ENCODE peak calls at places on chromosomes 1 and 21, in seven cellular contexts. J, U, C, I, E, O and X are unnamed samples.

GRCh38 chr1:92858564-92859399 is 26.9 kb downstream of the RPL5 start:
- DNase-seq in J (peak; percentile 92), U (peak; percentile 91), C (peak; percentile 89), I (peak; percentile 89), E (peak; percentile 68), O (peak; percentile 71), X (peak; percentile 67)

GRCh38 chr1:200512191-200512590 is 102.4 kb upstream of the ZNF281 start:
- DNase-seq in J (no peak), U (peak; percentile 97), C (peak; percentile 91), I (no peak), E (no peak), O (no peak), X (no peak)

GRCh38 chr1:179129702-179130473 is 48.0 kb downstream of the TOR3A start:
- DNase-seq in J (no peak), U (no peak), C (peak; percentile 66), I (no peak), E (peak; percentile 88), O (no peak), X (no peak)

GRCh38 chr1:25692560-25692959 is 76.0 kb downstream of the MAN1C1 start:
- DNase-seq in J (peak; percentile 70), U (no peak), C (no peak), I (no peak), E (no peak), O (peak; percentile 73), X (no peak)

GRCh38 chr1:2231667-2232254 is 3.6 kb downstream of the SKI start:
- DNase-seq in J (peak; percentile 64), U (peak; percentile 68), C (peak; percentile 91), I (peak; percentile 72), E (no peak), O (peak; percentile 88), X (no peak)

GRCh38 chr1:45340816-45341215 is 576 bp upstream of the MUTYH start:
- DNase-seq in J (peak; percentile 26), U (no peak), C (peak; percentile 45), I (peak; percentile 25), E (peak; percentile 54), O (peak; percentile 39), X (no peak)

GRCh38 chr1:155116113-155116764 is 11.4 kb upstream of the EFNA1 start:
- DNase-seq in J (no peak), U (no peak), C (no peak), I (no peak), E (no peak), O (no peak), X (no peak)

GRCh38 chr1:66351913-66352312 is 182.0 kb upstream of the SGIP1 start:
- DNase-seq in J (peak; percentile 39), U (no peak), C (peak; percentile 37), I (no peak), E (no peak), O (no peak), X (no peak)

GRCh38 chr1:35386954-35387353 is 118.4 kb downstream of the ZMYM4 start:
- DNase-seq in J (no peak), U (no peak), C (no peak), I (no peak), E (no peak), O (no peak), X (no peak)

GRCh38 chr1:243621973-243622372 is 228.1 kb downstream of the AKT3 start:
- DNase-seq in J (peak; percentile 37), U (no peak), C (no peak), I (no peak), E (no peak), O (no peak), X (no peak)

GRCh38 chr1:101242331-101243050 is 5.7 kb downstream of the S1PR1 start:
- DNase-seq in J (no peak), U (no peak), C (no peak), I (no peak), E (no peak), O (no peak), X (no peak)

GRCh38 chr21:33261635-33262034 is 4.5 kb upstream of the IL10RB start:
- DNase-seq in J (no peak), U (no peak), C (peak; percentile 45), I (no peak), E (peak; percentile 74), O (no peak), X (no peak)

GRCh38 chr1:228305721-228306152 is 97.9 kb downstream of the OBSCN start:
- DNase-seq in J (no peak), U (no peak), C (no peak), I (no peak), E (no peak), O (no peak), X (no peak)

GRCh38 chr1:224211262-224211962 is 28.4 kb downstream of the DEGS1 start:
- DNase-seq in J (no peak), U (peak; percentile 94), C (peak; percentile 78), I (peak; percentile 84), E (no peak), O (peak; percentile 62), X (no peak)

GRCh38 chr1:156528231-156528630 is 27.7 kb upstream of the MEF2D start:
- DNase-seq in J (no peak), U (no peak), C (no peak), I (no peak), E (no peak), O (no peak), X (no peak)

GRCh38 chr1:72439036-72439435 is 156.7 kb upstream of the NEGR1 start:
- DNase-seq in J (no peak), U (peak; percentile 43), C (peak; percentile 75), I (no peak), E (no peak), O (no peak), X (no peak)

GRCh38 chr1:178192686-178193085 is 98.8 kb downstream of the RASAL2 start:
- DNase-seq in J (no peak), U (peak; percentile 34), C (peak; percentile 87), I (peak; percentile 28), E (no peak), O (no peak), X (no peak)

GRCh38 chr1:163307479-163308171 is 14.1 kb upstream of the NUF2 start:
- DNase-seq in J (no peak), U (peak; percentile 40), C (peak; percentile 90), I (no peak), E (no peak), O (no peak), X (no peak)

GRCh38 chr1:27544818-27545612 is 55.0 kb upstream of the WASF2 start:
- DNase-seq in J (no peak), U (no peak), C (peak; percentile 90), I (no peak), E (no peak), O (no peak), X (no peak)

GRCh38 chr1:75999034-75999433 is 66.8 kb upstream of the ASB17 start:
- DNase-seq in J (no peak), U (no peak), C (no peak), I (no peak), E (no peak), O (no peak), X (no peak)

GRCh38 chr1:179808503-179808902 is 65.4 kb downstream of the FAM163A start:
- DNase-seq in J (no peak), U (no peak), C (no peak), I (no peak), E (no peak), O (no peak), X (no peak)

DNA sequence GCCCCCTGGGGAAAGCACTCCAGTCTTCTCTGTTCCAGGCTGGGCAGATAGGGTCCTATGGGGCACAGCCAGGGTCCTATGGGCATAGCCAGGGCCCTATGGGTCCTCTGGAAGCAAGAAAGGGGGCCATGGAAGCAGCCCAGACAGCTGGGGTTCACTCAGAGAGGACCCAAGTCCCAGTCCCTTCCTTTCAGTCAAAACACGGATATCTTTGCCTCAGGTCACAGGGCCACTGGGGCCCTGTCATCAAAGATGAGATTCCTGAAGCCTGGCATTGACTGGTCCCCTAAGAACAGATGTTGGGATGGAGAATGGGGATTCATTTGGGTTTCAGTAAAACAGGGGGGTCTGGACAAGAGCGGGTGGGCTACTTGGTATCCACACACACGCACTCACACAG is 8.5 kb downstream of the IGSF8 start:
- DNase-seq in J (no peak), U (no peak), C (no peak), I (no peak), E (no peak), O (no peak), X (no peak)
- TF ChIP-seq EZH2phosphoT487 in J (no peak), U (no peak), C (no peak), I (no peak), E (no peak), O (no peak), X (no peak)

GRCh38 chr1:41704189-41704588 is 214.5 kb downstream of the HIVEP3 start:
- DNase-seq in J (no peak), U (no peak), C (no peak), I (no peak), E (no peak), O (no peak), X (no peak)
- TF ChIP-seq EZH2phosphoT487 in J (no peak), U (no peak), C (no peak), I (no peak), E (no peak), O (no peak), X (no peak)

DNA sequence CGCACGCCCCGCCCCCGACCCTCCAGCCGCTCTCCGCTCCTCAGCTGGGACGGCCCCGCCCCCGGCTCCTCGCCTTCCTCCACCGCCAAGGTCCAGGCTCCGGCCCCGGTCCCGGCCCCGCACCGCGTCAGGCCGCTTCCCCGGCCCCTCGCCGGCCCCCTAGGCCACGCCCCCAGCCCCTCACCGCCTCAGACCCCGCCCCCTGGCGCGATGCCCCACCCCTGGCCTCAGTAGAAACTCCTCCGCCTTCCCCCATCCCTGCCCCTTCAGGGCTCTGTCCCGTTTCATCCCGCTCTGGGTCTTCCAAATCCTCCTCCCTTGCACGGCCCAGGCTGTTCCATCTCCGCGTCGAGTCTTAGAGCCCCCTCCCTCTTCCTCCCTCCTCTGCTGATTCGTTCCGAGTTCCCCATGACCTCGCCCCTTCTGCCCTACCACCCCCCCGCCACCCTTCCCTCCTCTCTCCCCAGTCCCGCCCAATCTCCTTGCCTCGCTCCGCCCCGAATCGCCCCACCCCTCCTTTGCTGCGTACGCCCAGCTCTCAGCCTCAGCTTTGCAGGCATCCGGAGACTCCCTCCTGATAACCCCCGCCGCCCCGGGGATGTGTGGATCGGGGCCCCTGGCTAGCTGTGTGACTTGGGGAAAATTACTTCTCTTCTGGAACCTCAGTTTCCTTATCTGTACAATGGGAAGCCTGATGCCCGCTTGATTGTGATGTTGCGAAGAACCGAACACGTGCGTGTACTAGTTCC is 448 bp upstream of the ASAP3 start:
- DNase-seq in J (peak; percentile 96), U (peak; percentile 82), C (peak; percentile 95), I (peak; percentile 97), E (peak; percentile 85), O (peak; percentile 99), X (peak; percentile 69)
- TF ChIP-seq EZH2phosphoT487 in J (no peak), U (no peak), C (no peak), I (no peak), E (no peak), O (no peak), X (no peak)

DNA sequence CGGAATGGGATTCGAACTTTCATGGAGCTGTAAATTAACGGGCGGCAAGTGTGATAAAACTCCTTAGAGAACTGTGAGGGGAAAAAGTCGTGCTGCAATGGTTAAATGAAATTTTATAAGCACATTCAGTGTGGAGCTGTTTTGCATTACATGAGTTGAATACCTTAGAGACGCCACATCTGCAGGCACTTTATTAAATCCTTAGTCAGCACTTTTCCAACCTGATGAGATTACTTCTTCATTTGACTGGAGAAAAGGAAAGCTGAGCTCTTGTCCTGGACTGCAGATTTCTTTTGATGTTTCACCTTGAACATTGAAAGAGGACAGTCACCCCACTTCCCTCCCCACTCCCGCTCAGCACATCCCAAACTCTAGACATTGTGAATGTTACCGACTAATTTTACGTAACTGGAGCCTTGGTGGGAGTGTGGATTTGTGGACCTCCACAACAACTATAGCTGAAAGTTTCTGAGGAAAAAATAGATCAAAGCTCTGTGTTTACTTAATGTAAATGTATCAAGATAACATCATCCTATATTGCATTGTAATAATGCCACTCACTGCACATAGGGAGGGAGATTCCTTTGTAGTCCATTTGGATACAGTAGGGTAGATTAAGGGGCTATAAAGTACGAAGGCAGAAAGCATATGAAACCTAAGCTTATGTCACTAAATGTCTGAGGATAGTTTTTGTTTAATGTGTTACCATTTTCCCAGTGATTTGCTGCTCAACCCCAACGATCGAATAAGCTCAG is 273.6 kb downstream of the TM2D1 start:
- DNase-seq in J (no peak), U (no peak), C (no peak), I (no peak), E (no peak), O (no peak), X (no peak)
- TF ChIP-seq EZH2phosphoT487 in J (no peak), U (no peak), C (no peak), I (no peak), E (no peak), O (no peak), X (no peak)